ENCODE peak calls at places on chromosomes 11 and 22, in seven cellular contexts. D is left lobe of liver; X is foreskin keratinocyte; B is Right ventricle myocardium superior; V is head of caudate nucleus; G is activated CD4-positive, CD25-positive, alpha-beta regulatory T cell treated with anti-CD3 and anti-CD28 coated beads, Interleukin-2, amount 50 U/mL, for 72 hours; L is RCC 7860. S is an unnamed sample.

GRCh38 chr11:77039491-77040400 is 5.5 kb downstream of the B3GNT6 start:
- DNase-seq in G (no peak), X (no peak), V (peak), D (no peak), B (peak), L (no peak), S (no peak)

GRCh38 chr11:7204778-7205177 is 46.9 kb upstream of the SYT9 start:
- DNase-seq in B (no peak), X (peak), V (no peak), L (no peak), G (no peak), D (no peak), S (no peak)

GRCh38 chr11:36069576-36070214 is 125.8 kb downstream of the LDLRAD3 start:
- DNase-seq in L (no peak), B (no peak), X (peak), G (no peak), D (no peak), V (peak), S (no peak)

GRCh38 chr22:47207846-47208554 is 445.6 kb downstream of the TBC1D22A start:
- DNase-seq in X (no peak), V (no peak), G (peak), B (no peak), L (no peak), D (peak), S (no peak)

GRCh38 chr22:25919452-25919851 is 177.5 kb downstream of the MYO18B start:
- DNase-seq in V (no peak), G (no peak), D (no peak), X (no peak), L (no peak), B (no peak), S (no peak)

GRCh38 chr22:46297151-46297819 is 615 bp downstream of the GTSE1 start:
- DNase-seq in V (no peak), L (peak), B (peak), D (no peak), G (peak), X (peak), S (no peak)

GRCh38 chr11:105177658-105178057 is 38.1 kb upstream of the CARD18 start:
- DNase-seq in X (peak), B (no peak), L (no peak), D (no peak), G (no peak), V (no peak), S (no peak)

GRCh38 chr11:100340416-100341323 is 346.4 kb upstream of the ARHGAP42 start:
- DNase-seq in G (no peak), B (no peak), L (no peak), V (no peak), D (no peak), X (no peak), S (no peak)

GRCh38 chr22:50048066-50048765 is 9.9 kb downstream of the TTLL8 start:
- DNase-seq in X (no peak), G (no peak), B (no peak), D (no peak), L (no peak), V (no peak), S (no peak)

GRCh38 chr11:74678041-74678440 is 53.2 kb downstream of the CHRDL2 start:
- DNase-seq in X (no peak), B (no peak), V (no peak), L (no peak), G (peak), D (peak), S (no peak)

GRCh38 chr11:128584253-128584652 is 3.1 kb downstream of the ETS1 start:
- DNase-seq in X (no peak), B (no peak), G (no peak), D (no peak), V (no peak), L (no peak), S (no peak)

GRCh38 chr22:30575011-30575671 is 676 bp upstream of the GAL3ST1 start:
- DNase-seq in B (no peak), D (no peak), V (no peak), L (peak), G (no peak), X (no peak), S (peak)